ENCODE peak calls at places on chromosomes 11 and 22, in ten cellular contexts. H is T follicular helper cell; R is stimulated activated CD8-positive, alpha-beta memory T cell treated with anti-CD3 and anti-CD28 coated beads, Interleukin-15, amount 100 ng/mL, for 4 hours; P is kidney glomerular epithelial cell; O is HTR-8/SVneo; M is GM23248; Q is M059J; D is NCI-H1694 treated with DMSO at 0.1 percent for 48 hours; K is SK-N-SH; X is T-helper 1 cell. W is an unnamed sample.

GRCh38 chr11:11313426-11313825 is 39.6 kb downstream of the CSNK2A3 start:
- DNase-seq in H (no peak), R (no peak), P (peak), O (no peak), M (peak), Q (no peak), D (no peak), K (no peak), X (no peak), W (no peak)

GRCh38 chr11:66081505-66081904 is 11.4 kb downstream of the PACS1 start:
- DNase-seq in H (peak), R (no peak), P (no peak), O (no peak), M (peak), Q (peak), D (peak), K (no peak), X (peak), W (no peak)

GRCh38 chr11:119993732-119994131 is 144.2 kb downstream of the TRIM29 start:
- DNase-seq in H (no peak), R (no peak), P (no peak), O (no peak), M (no peak), Q (no peak), D (no peak), K (no peak), X (no peak), W (no peak)

GRCh38 chr22:28795932-28796856 is 4.2 kb downstream of the XBP1 start:
- DNase-seq in H (no peak), R (no peak), P (no peak), O (no peak), M (no peak), Q (no peak), D (no peak), K (no peak), X (no peak), W (no peak)

GRCh38 chr11:116792869-116793475 is 1.3 kb upstream of the APOA5 start:
- DNase-seq in H (no peak), R (no peak), P (peak), O (no peak), M (peak), Q (peak), D (no peak), K (no peak), X (no peak), W (no peak)

GRCh38 chr11:77082838-77083552 is 16.2 kb downstream of the CAPN5 start:
- DNase-seq in H (no peak), R (no peak), P (no peak), O (no peak), M (peak), Q (no peak), D (no peak), K (peak), X (no peak), W (no peak)

GRCh38 chr11:8796926-8797325 is 114.1 kb upstream of the AKIP1 start:
- DNase-seq in H (no peak), R (no peak), P (no peak), O (no peak), M (no peak), Q (no peak), D (no peak), K (no peak), X (no peak), W (no peak)

GRCh38 chr11:2516276-2517015 is 71.6 kb downstream of the KCNQ1 start:
- DNase-seq in H (no peak), R (no peak), P (no peak), O (no peak), M (no peak), Q (no peak), D (no peak), K (peak), X (no peak), W (no peak)

GRCh38 chr11:125593113-125593761 is 585 bp downstream of the STT3A start:
- DNase-seq in H (no peak), R (no peak), P (peak), O (peak), M (peak), Q (peak), D (no peak), K (no peak), X (no peak), W (no peak)

GRCh38 chr11:58923300-58923788 is 15.9 kb upstream of the GLYATL1 start:
- DNase-seq in H (no peak), R (no peak), P (peak), O (peak), M (peak), Q (peak), D (no peak), K (peak), X (no peak), W (no peak)

GRCh38 chr11:134119094-134119493 is 50.2 kb downstream of the JAM3 start:
- DNase-seq in H (no peak), R (no peak), P (no peak), O (no peak), M (peak), Q (peak), D (no peak), K (no peak), X (no peak), W (no peak)

GRCh38 chr11:133787379-133788103 is 57.8 kb downstream of the SPATA19 start:
- DNase-seq in H (no peak), R (no peak), P (no peak), O (no peak), M (no peak), Q (no peak), D (no peak), K (no peak), X (no peak), W (no peak)

GRCh38 chr11:123351375-123351774 is 78.7 kb upstream of the GRAMD1B start:
- DNase-seq in H (no peak), R (no peak), P (no peak), O (no peak), M (no peak), Q (no peak), D (peak), K (peak), X (no peak), W (no peak)

GRCh38 chr11:116879789-116880402 is 42.5 kb upstream of the APOA1 start:
- DNase-seq in H (no peak), R (no peak), P (peak), O (peak), M (peak), Q (peak), D (no peak), K (peak), X (no peak), W (no peak)

GRCh38 chr11:58004664-58005063 is 19.0 kb upstream of the OR9Q1 start:
- DNase-seq in H (no peak), R (no peak), P (no peak), O (no peak), M (no peak), Q (peak), D (no peak), K (no peak), X (no peak), W (no peak)

GRCh38 chr11:74276581-74276980 is 34.9 kb downstream of the P4HA3 start:
- DNase-seq in H (no peak), R (no peak), P (no peak), O (no peak), M (peak), Q (peak), D (no peak), K (no peak), X (no peak), W (no peak)

GRCh38 chr22:49178246-49179005 is 649.2 kb downstream of the BRD1 start:
- DNase-seq in H (no peak), R (no peak), P (no peak), O (no peak), M (no peak), Q (no peak), D (no peak), K (no peak), X (no peak), W (no peak)

GRCh38 chr11:70445605-70446004 is 47.3 kb downstream of the CTTN start:
- DNase-seq in H (no peak), R (no peak), P (no peak), O (no peak), M (no peak), Q (no peak), D (no peak), K (no peak), X (no peak), W (no peak)